ENCODE peak calls at places on chromosomes 3 and 15, in four cellular contexts. S is heart right ventricle, C is adrenal gland, E is pancreas. H is an unnamed sample.

GRCh38 chr3:43753743-43754142 is 63.0 kb downstream of the ABHD5 start:
- DNase-seq in S (no peak), C (no peak), E (no peak), H (no peak)

GRCh38 chr3:175426805-175427204 is 567.7 kb downstream of the NAALADL2 start:
- DNase-seq in S (no peak), C (no peak), E (no peak), H (no peak)

GRCh38 chr3:182400838-182401237 is 392.5 kb upstream of the ATP11B start:
- DNase-seq in S (no peak), C (no peak), E (no peak), H (no peak)

GRCh38 chr3:46293035-46293724 is 50.9 kb downstream of the CCR3 start:
- DNase-seq in S (no peak), C (no peak), E (no peak), H (no peak)

GRCh38 chr15:69298697-69299441 is at the start of gene PAQR5:
- DNase-seq in S (peak; percentile 19), C (peak; percentile 50), E (peak; percentile 58), H (no peak)

GRCh38 chr15:67100808-67101581 is 35.6 kb downstream of the SMAD3 start:
- DNase-seq in S (no peak), C (no peak), E (no peak), H (no peak)

GRCh38 chr15:30791239-30791638 is 112.5 kb upstream of the FAN1 start:
- DNase-seq in S (no peak), C (no peak), E (no peak), H (no peak)

GRCh38 chr15:39248204-39248603 is 332.7 kb upstream of the THBS1 start:
- DNase-seq in S (peak; percentile 59), C (no peak), E (peak; percentile 45), H (no peak)

GRCh38 chr3:114716916-114717315 is 423.1 kb downstream of the TIGIT start:
- DNase-seq in S (no peak), C (no peak), E (no peak), H (no peak)

GRCh38 chr3:180855364-180855763 is 57.1 kb upstream of the FXR1 start:
- DNase-seq in S (no peak), C (no peak), E (no peak), H (no peak)

GRCh38 chr3:189188466-189188865 is 16.7 kb downstream of the TPRG1 start:
- DNase-seq in S (no peak), C (no peak), E (no peak), H (no peak)

GRCh38 chr3:103684956-103685355 is 1250.1 kb downstream of the ZPLD1 start:
- DNase-seq in S (no peak), C (no peak), E (no peak), H (no peak)

GRCh38 chr3:50331364-50331907 is 3.4 kb upstream of the TUSC2 start:
- DNase-seq in S (no peak), C (no peak), E (peak; percentile 27), H (no peak)

GRCh38 chr3:50337175-50337861 is 3.3 kb downstream of the RASSF1 start:
- DNase-seq in S (peak; percentile 100), C (peak; percentile 100), E (peak; percentile 100), H (peak; percentile 91)

GRCh38 chr3:50333744-50334328 is 5.8 kb upstream of the TUSC2 start:
- DNase-seq in S (peak; percentile 91), C (no peak), E (peak; percentile 25), H (no peak)

GRCh38 chr3:50336452-50337174 is 4.0 kb downstream of the RASSF1 start:
- DNase-seq in S (no peak), C (no peak), E (no peak), H (no peak)

GRCh38 chr3:50334339-50335075 is 6.1 kb downstream of the RASSF1 start:
- DNase-seq in S (no peak), C (no peak), E (no peak), H (no peak)
- H3K27ac ChIP-seq in S (peak overlapping the region; percentile 96), C (peak overlapping the region; percentile 25), E (no peak overlapping the region), H (peak overlapping the region; percentile 44)

DNA sequence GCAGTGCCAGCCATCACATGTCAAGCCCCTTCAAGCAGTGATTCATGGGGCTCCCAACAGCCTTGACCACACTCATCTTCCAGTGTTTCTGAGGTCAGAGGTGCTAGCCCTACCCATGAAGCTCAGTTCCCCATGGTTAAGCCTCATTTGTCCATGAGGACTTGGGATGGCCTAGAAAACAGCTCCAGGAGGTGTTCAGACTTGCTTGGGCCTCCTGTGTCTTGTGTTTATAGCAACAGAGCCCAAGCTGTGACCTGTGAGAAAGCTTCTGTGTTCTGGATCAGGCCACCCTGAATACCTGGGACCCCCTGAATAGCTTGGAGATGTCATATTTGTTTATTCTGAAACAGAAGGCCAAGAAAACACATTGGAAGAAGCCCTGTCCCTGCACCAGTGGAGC is 36.7 kb downstream of the LARP6 start:
- DNase-seq in S (no peak), C (no peak), E (no peak), H (no peak)
- TF ChIP-seq CTCF in S (no peak), C (no peak), E (no peak), H (no peak)

DNA sequence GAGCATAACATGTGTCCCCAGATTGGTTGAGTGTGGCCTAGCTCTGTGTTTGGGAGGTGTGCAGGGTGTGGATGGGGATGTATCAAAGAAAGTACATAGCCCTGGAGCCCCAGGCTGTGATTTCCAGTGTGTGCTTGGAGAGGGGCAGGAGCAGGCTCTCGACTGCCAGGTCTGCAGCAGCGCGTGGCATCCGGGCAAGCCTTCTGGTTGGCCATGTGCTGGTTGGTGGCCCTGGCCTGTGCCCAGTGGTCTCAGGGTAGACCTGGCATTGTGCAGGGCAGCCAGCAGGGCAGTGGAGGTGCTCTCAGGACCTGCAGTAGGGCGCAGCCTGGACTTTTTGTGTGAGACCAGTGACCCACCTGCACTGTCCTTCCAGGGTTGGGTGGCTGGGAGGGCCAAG is 231.5 kb downstream of the UBE3A start:
- DNase-seq in S (no peak), C (no peak), E (no peak), H (no peak)
- H3K9me3 ChIP-seq in S (no peaks in the 10 kb centered on the region), C (no peaks in the 10 kb centered on the region), E (no peaks in the 10 kb centered on the region), H (peaks cover 8% of the 10 kb centered on the region)

DNA sequence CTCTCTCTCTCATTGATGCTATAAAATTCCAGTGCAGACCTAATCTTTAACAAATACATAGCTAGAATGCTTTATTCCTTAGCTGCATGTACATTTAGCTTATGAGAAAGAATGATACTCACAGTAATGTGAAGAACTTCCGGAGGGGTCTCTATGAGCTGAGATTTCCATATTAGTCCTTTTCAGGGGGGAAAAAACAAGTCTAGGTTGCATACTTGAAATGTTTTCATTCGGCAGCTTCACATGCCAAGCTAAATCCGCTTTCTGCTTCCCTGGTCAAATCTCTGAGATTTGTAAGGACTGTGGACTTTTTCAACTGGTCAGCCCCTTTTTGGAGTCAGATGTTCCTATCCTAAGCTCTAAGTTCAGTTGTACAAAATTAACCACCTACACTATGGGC is 111.5 kb upstream of the COL8A1 start:
- DNase-seq in S (no peak), C (no peak), E (no peak), H (no peak)
- H3K27ac ChIP-seq in S (no peak overlapping the region), C (no peak overlapping the region), E (no peak overlapping the region), H (no peak overlapping the region)

GRCh38 chr15:92997821-92998220 is 91.2 kb downstream of the RGMA start:
- DNase-seq in S (no peak), C (no peak), E (no peak), H (no peak)

GRCh38 chr15:93005133-93005532 is 83.9 kb downstream of the RGMA start:
- DNase-seq in S (no peak), C (no peak), E (no peak), H (no peak)

GRCh38 chr15:93001156-93001555 is 87.9 kb downstream of the RGMA start:
- DNase-seq in S (no peak), C (no peak), E (no peak), H (no peak)

GRCh38 chr15:93001881-93002280 is 87.1 kb downstream of the RGMA start:
- DNase-seq in S (no peak), C (no peak), E (no peak), H (no peak)
- TF ChIP-seq CTCF in S (peak; percentile 23), C (no peak), E (no peak), H (no peak)

DNA sequence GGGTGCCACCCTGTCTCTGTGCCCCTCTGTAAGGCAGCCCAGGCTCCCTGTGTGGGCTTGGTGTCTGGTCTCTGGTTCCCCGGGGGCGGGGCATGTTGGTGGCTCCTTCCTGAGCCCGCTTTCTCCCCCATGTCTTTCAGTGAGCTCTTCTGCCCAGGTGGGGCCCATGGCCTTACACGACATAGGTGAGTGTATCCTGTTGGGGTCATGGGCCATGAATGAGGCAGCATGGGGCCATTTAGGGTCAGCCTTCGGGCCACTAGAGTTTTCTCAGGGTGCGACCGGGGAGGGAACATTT is 195.1 kb downstream of the UBE3A start:
- DNase-seq in S (no peak), C (peak; percentile 4), E (peak; percentile 5), H (no peak)
- H3K9me3 ChIP-seq in S (no peaks in the 10 kb centered on the region), C (no peaks in the 10 kb centered on the region), E (no peaks in the 10 kb centered on the region), H (no peaks in the 10 kb centered on the region)

GRCh38 chr15:96356494-96357455 is 26.3 kb downstream of the NR2F2 start:
- DNase-seq in S (peak; percentile 82), C (peak; percentile 81), E (peak; percentile 80), H (peak; percentile 19)
- H3K27ac ChIP-seq in S (peak overlapping the region; percentile 70), C (peak overlapping the region; percentile 83), E (no peak overlapping the region), H (no peak overlapping the region)

GRCh38 chr3:119600732-119601131 is 3.0 kb downstream of the PLA1A start:
- DNase-seq in S (peak; percentile 40), C (peak; percentile 56), E (no peak), H (no peak)
- TF ChIP-seq CTCF in S (peak; percentile 61), C (peak; percentile 52), E (no peak), H (no peak)

GRCh38 chr3:177312491-177312890 is 115.2 kb upstream of the TBL1XR1 start:
- DNase-seq in S (no peak), C (no peak), E (no peak), H (no peak)

GRCh38 chr3:177318559-177318958 is 121.3 kb upstream of the TBL1XR1 start:
- DNase-seq in S (no peak), C (no peak), E (no peak), H (no peak)

GRCh38 chr3:177320765-177321247 is 123.5 kb upstream of the TBL1XR1 start:
- DNase-seq in S (no peak), C (no peak), E (no peak), H (no peak)

GRCh38 chr3:177317247-177317646 is 120.0 kb upstream of the TBL1XR1 start:
- DNase-seq in S (no peak), C (no peak), E (no peak), H (no peak)

DNA sequence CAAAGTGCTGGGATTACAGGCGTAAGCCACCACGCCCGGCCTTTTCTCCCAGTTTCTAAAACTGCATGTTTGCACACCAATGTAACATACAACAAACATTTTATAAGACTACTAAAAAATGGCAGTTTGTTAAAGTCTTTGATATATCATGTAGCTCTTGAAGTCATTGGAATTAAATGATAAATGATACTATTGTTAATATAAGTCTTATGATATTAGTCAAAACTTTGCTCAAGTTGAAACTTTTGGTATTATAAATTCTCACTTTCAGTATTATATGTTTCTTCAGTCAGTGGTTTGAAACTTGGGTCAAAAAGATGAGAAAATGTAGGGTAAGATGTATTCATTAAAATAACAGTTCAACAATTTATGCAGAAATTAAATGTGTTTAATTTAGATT is 117.6 kb upstream of the TBL1XR1 start:
- DNase-seq in S (no peak), C (no peak), E (no peak), H (no peak)
- H3K9me3 ChIP-seq in S (peaks cover 20% of the 10 kb centered on the region), C (no peaks in the 10 kb centered on the region), E (no peaks in the 10 kb centered on the region), H (no peaks in the 10 kb centered on the region)